ENCODE peak calls at places on chromosomes 5 and 9, in four cellular contexts. X, Y, D and P are unnamed samples.

GRCh38 chr9:130987054-130987453 is 21.9 kb upstream of the LAMC3 start:
- DNase-seq in D (no peak), X (no peak), Y (no peak), P (no peak)

GRCh38 chr5:78566747-78567449 is 81.7 kb downstream of the LHFPL2 start:
- DNase-seq in D (no peak), Y (no peak), X (no peak), P (no peak)

GRCh38 chr5:78927657-78928282 is 57.3 kb downstream of the ARSB start:
- DNase-seq in D (no peak), Y (peak; percentile 48), X (peak; percentile 79), P (peak; percentile 16)

GRCh38 chr5:172479034-172479783 is 24.9 kb upstream of the SH3PXD2B start:
- DNase-seq in X (peak; percentile 95), Y (peak; percentile 81), D (peak; percentile 84), P (peak; percentile 77)

GRCh38 chr9:25808554-25808953 is 130.3 kb upstream of the TUSC1 start:
- DNase-seq in D (no peak), Y (no peak), X (no peak), P (no peak)

GRCh38 chr5:76041863-76042262 is 41.3 kb upstream of the SV2C start:
- DNase-seq in D (no peak), Y (no peak), X (peak; percentile 70), P (no peak)

GRCh38 chr9:35035851-35036701 is 36.3 kb downstream of the VCP start:
- DNase-seq in D (peak; percentile 76), X (no peak), Y (no peak), P (no peak)

GRCh38 chr5:146755781-146756180 is 122.8 kb downstream of the PPP2R2B start:
- DNase-seq in Y (no peak), D (no peak), X (no peak), P (no peak)

GRCh38 chr5:120818128-120818527 is 354.0 kb downstream of the PRR16 start:
- DNase-seq in D (no peak), Y (no peak), X (no peak), P (no peak)

GRCh38 chr9:18673179-18673578 is 199.2 kb downstream of the ADAMTSL1 start:
- DNase-seq in X (no peak), Y (no peak), D (no peak), P (no peak)

GRCh38 chr5:67306997-67307580 is 110.5 kb upstream of the CD180 start:
- DNase-seq in X (peak; percentile 18), Y (no peak), D (peak; percentile 86), P (no peak)

GRCh38 chr9:22307013-22307711 is 139.5 kb upstream of the DMRTA1 start:
- DNase-seq in X (peak; percentile 85), D (peak; percentile 3), Y (peak; percentile 54), P (peak; percentile 40)

GRCh38 chr5:71973563-71973962 is 133.7 kb upstream of the MAP1B start:
- DNase-seq in Y (no peak), D (no peak), X (no peak), P (no peak)
- H2AFZ ChIP-seq in Y (no peak overlapping the region), D (no peak overlapping the region), X (no peak overlapping the region), P (no peak overlapping the region)

GRCh38 chr9:95763006-95763405 is 112.5 kb upstream of the ERCC6L2 start:
- DNase-seq in Y (no peak), X (no peak), D (no peak), P (no peak)

GRCh38 chr9:95762322-95762721 is 113.2 kb upstream of the ERCC6L2 start:
- DNase-seq in Y (no peak), X (no peak), D (no peak), P (no peak)

GRCh38 chr9:95763983-95764382 is 111.5 kb upstream of the ERCC6L2 start:
- DNase-seq in X (no peak), Y (no peak), D (no peak), P (no peak)

GRCh38 chr9:95764920-95765319 is 110.6 kb upstream of the ERCC6L2 start:
- DNase-seq in Y (no peak), X (no peak), D (no peak), P (no peak)

GRCh38 chr9:95764490-95764889 is 111.0 kb upstream of the ERCC6L2 start:
- DNase-seq in Y (no peak), D (no peak), X (no peak), P (no peak)
- H3K4me2 ChIP-seq in Y (no peak overlapping the region), D (no peak overlapping the region), X (no peak overlapping the region), P (no peak overlapping the region)

DNA sequence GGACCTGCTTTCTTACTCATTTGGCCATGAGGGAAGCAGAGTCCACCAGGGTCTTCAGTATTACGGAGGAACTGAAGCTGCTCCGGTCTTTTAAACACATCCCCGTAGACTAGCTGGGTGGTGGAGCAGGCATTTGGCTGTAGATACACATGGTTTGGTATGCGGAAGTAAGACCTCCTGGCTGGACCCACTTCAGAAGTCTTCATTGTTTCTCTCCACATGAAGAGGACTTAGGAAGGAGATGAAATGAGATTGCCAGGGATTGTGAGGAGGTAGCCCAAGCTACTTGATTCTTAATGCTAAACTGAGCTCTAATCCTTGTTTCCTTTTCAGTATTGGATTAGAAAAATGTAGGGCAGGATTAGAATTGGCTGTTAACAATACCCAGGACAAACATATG is 32.9 kb downstream of the STXBP1 start:
- DNase-seq in D (no peak), X (peak; percentile 79), Y (no peak), P (no peak)
- H2AFZ ChIP-seq in D (no peak overlapping the region), X (no peak overlapping the region), Y (no peak overlapping the region), P (no peak overlapping the region)

GRCh38 chr9:4490705-4491620 is 695 bp downstream of the SLC1A1 start:
- DNase-seq in X (peak; percentile 29), D (no peak), Y (no peak), P (no peak)

GRCh38 chr9:4489919-4490704 is at the start of gene SLC1A1:
- DNase-seq in Y (peak; percentile 43), X (peak; percentile 72), D (peak; percentile 36), P (peak; percentile 65)

GRCh38 chr9:4486176-4486575 is 4.1 kb upstream of the SLC1A1 start:
- DNase-seq in X (peak; percentile 6), Y (no peak), D (no peak), P (no peak)

GRCh38 chr9:4491621-4491975 is 1.3 kb downstream of the SLC1A1 start:
- DNase-seq in Y (no peak), X (peak; percentile 63), D (no peak), P (peak; percentile 63)

DNA sequence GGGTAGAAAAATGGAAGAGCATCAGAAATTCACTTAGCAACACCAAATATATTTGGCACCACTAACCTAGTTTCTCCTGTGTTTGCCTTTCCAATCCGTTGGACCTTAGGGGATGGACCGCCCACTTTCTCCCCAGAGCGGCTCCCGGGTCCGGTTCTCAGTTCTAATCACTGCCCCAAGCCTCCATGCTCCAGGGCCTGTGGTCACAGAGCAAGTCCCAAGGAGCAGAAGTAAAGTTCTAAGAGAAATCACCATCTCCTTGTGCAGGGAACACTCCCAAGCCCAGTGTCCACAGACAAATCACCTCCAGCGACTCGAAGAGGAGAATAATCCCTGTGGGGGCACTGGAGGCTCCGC is 728 bp upstream of the SLC1A1 start:
- DNase-seq in X (peak; percentile 56), D (no peak), Y (no peak), P (no peak)
- H3K4me2 ChIP-seq in X (peak overlapping the region; percentile 88), D (peak overlapping the region; percentile 99), Y (peak overlapping the region; percentile 98), P (peak overlapping the region; percentile 86)

GRCh38 chr5:58330781-58331180 is 129.1 kb downstream of the PLK2 start:
- DNase-seq in X (no peak), D (no peak), Y (no peak), P (no peak)
- H2AFZ ChIP-seq in X (no peak overlapping the region), D (no peak overlapping the region), Y (peak overlapping the region; percentile 70), P (no peak overlapping the region)

GRCh38 chr9:29830815-29831214 is 2257.5 kb upstream of the C9orf72 start:
- DNase-seq in X (peak; percentile 74), D (no peak), Y (peak; percentile 24), P (no peak)
- H3K4me2 ChIP-seq in X (no peak overlapping the region), D (no peak overlapping the region), Y (no peak overlapping the region), P (no peak overlapping the region)

GRCh38 chr9:109512170-109512756 is 14.2 kb upstream of the PTPN3 start:
- DNase-seq in X (no peak), D (no peak), Y (no peak), P (no peak)
- H2AFZ ChIP-seq in X (no peak overlapping the region), D (no peak overlapping the region), Y (no peak overlapping the region), P (no peak overlapping the region)

GRCh38 chr9:122158202-122158601 is 1.4 kb downstream of the NDUFA8 start:
- DNase-seq in X (peak; percentile 55), Y (peak; percentile 70), D (no peak), P (no peak)
- H3K4me2 ChIP-seq in X (peak overlapping the region; percentile 89), Y (peak overlapping the region; percentile 86), D (peak overlapping the region; percentile 4), P (peak overlapping the region; percentile 20)

GRCh38 chr5:72434781-72435437 is 72.3 kb downstream of the ZNF366 start:
- DNase-seq in X (no peak), Y (no peak), D (no peak), P (no peak)
- H2AFZ ChIP-seq in X (no peak overlapping the region), Y (no peak overlapping the region), D (no peak overlapping the region), P (no peak overlapping the region)